ENCODE peak calls at places on chromosome 5, in four cellular contexts. R is HepG2, F is K562, M is GM12878. L is an unnamed sample.

GRCh38 chr5:98416541-98416940 is 356.9 kb upstream of the RGMB start:
- DNase-seq in R (no peak), F (no peak), M (no peak), L (no peak)

GRCh38 chr5:96868603-96869371 is 7.5 kb upstream of the ERAP2 start:
- DNase-seq in R (peak; percentile 62), F (peak; percentile 27), M (no peak), L (peak; percentile 76)

GRCh38 chr5:180209137-180209581 is at the start of gene RASGEF1C:
- DNase-seq in R (peak; percentile 16), F (peak; percentile 89), M (no peak), L (peak; percentile 70)

GRCh38 chr5:173882632-173883031 is 5.5 kb upstream of the CPEB4 start:
- DNase-seq in R (no peak), F (peak; percentile 32), M (no peak), L (no peak)

GRCh38 chr5:156913355-156913718 is 49.7 kb downstream of the TIMD4 start:
- DNase-seq in R (no peak), F (no peak), M (no peak), L (no peak)

GRCh38 chr5:172843825-172844576 is 9.9 kb downstream of the ERGIC1 start:
- DNase-seq in R (no peak), F (no peak), M (no peak), L (no peak)

GRCh38 chr5:76867827-76868693 is 18.2 kb downstream of the S100Z start:
- DNase-seq in R (peak; percentile 47), F (peak; percentile 73), M (peak; percentile 39), L (peak; percentile 79)

GRCh38 chr5:56447232-56447631 is 214.1 kb upstream of the ANKRD55 start:
- DNase-seq in R (peak; percentile 93), F (no peak), M (no peak), L (no peak)

GRCh38 chr5:147303251-147303650 is 68.4 kb downstream of the STK32A start:
- DNase-seq in R (no peak), F (no peak), M (no peak), L (peak; percentile 21)

GRCh38 chr5:123116063-123116462 is 27.0 kb downstream of the PRDM6 start:
- DNase-seq in R (no peak), F (no peak), M (no peak), L (no peak)

GRCh38 chr5:26009742-26010141 is 1028.6 kb downstream of the CDH9 start:
- DNase-seq in R (no peak), F (no peak), M (no peak), L (no peak)

GRCh38 chr5:87151547-87151946 is 116.1 kb upstream of the RASA1 start:
- DNase-seq in R (no peak), F (no peak), M (no peak), L (no peak)

GRCh38 chr5:72108200-72109050 is 1.1 kb downstream of the MAP1B start:
- DNase-seq in R (peak; percentile 34), F (peak; percentile 78), M (no peak), L (peak; percentile 70)

GRCh38 chr5:120096413-120096812 is 367.7 kb upstream of the PRR16 start:
- DNase-seq in R (no peak), F (no peak), M (no peak), L (no peak)

GRCh38 chr5:132369471-132370240 is at the start of gene SLC22A5:
- DNase-seq in R (peak; percentile 62), F (peak; percentile 86), M (no peak), L (peak; percentile 62)

GRCh38 chr5:51518607-51519006 is 135.4 kb downstream of the ISL1 start:
- DNase-seq in R (no peak), F (no peak), M (no peak), L (no peak)

GRCh38 chr5:93621340-93621872 is 38.4 kb downstream of the NR2F1 start:
- DNase-seq in R (peak; percentile 20), F (no peak), M (no peak), L (peak; percentile 64)

GRCh38 chr5:133691448-133691847 is 79.1 kb upstream of the FSTL4 start:
- DNase-seq in R (no peak), F (no peak), M (no peak), L (peak; percentile 61)

GRCh38 chr5:350355-350754 is 28.8 kb downstream of the AHRR start:
- DNase-seq in R (peak; percentile 9), F (peak; percentile 21), M (no peak), L (no peak)

GRCh38 chr5:79857692-79858091 is 133.4 kb downstream of the MTX3 start:
- DNase-seq in R (no peak), F (no peak), M (no peak), L (no peak)

GRCh38 chr5:146722361-146722779 is 156.2 kb downstream of the PPP2R2B start:
- DNase-seq in R (no peak), F (no peak), M (no peak), L (no peak)

GRCh38 chr5:137146402-137146889 is 352.7 kb downstream of the SPOCK1 start:
- DNase-seq in R (no peak), F (no peak), M (no peak), L (peak; percentile 18)

GRCh38 chr5:37619353-37619752 is 220.5 kb downstream of the GDNF start:
- DNase-seq in R (no peak), F (no peak), M (no peak), L (no peak)

GRCh38 chr5:133520991-133521706 is 91.2 kb downstream of the FSTL4 start:
- DNase-seq in R (no peak), F (no peak), M (no peak), L (no peak)

GRCh38 chr5:81006955-81007636 is 46.9 kb downstream of the RASGRF2 start:
- DNase-seq in R (no peak), F (no peak), M (no peak), L (no peak)

GRCh38 chr5:50320131-50320749 is 120.8 kb downstream of the EMB start:
- DNase-seq in R (no peak), F (no peak), M (no peak), L (no peak)

GRCh38 chr5:92991681-92992472 is 589.1 kb downstream of the NR2F1-AS1 start:
- DNase-seq in R (no peak), F (no peak), M (no peak), L (no peak)

GRCh38 chr5:178902849-178903248 is 7.1 kb downstream of the ZFP2 start:
- DNase-seq in R (no peak), F (no peak), M (no peak), L (no peak)

GRCh38 chr5:78540335-78541057 is 108.1 kb downstream of the LHFPL2 start:
- DNase-seq in R (no peak), F (no peak), M (no peak), L (no peak)

GRCh38 chr5:9401786-9402472 is 143.9 kb downstream of the SEMA5A start:
- DNase-seq in R (no peak), F (no peak), M (no peak), L (no peak)

GRCh38 chr5:168422431-168422830 is 63.8 kb upstream of the RARS1 start:
- DNase-seq in R (peak; percentile 30), F (no peak), M (no peak), L (peak; percentile 41)

GRCh38 chr5:181160144-181160754 is 12.9 kb downstream of the OR2V2 start:
- DNase-seq in R (no peak), F (peak; percentile 95), M (no peak), L (peak; percentile 84)

GRCh38 chr5:14208071-14209021 is 65.2 kb downstream of the TRIO start:
- DNase-seq in R (peak; percentile 91), F (no peak), M (peak; percentile 86), L (peak; percentile 75)

GRCh38 chr5:34598177-34598794 is 57.8 kb upstream of the RAI14 start:
- DNase-seq in R (no peak), F (no peak), M (no peak), L (peak; percentile 78)

GRCh38 chr5:61551637-61552313 is 219.7 kb downstream of the ZSWIM6 start:
- DNase-seq in R (no peak), F (no peak), M (no peak), L (no peak)

GRCh38 chr5:54902817-54903473 is 82.4 kb downstream of the ESM1 start:
- DNase-seq in R (no peak), F (no peak), M (peak; percentile 78), L (no peak)

GRCh38 chr5:54904425-54904824 is 81.0 kb downstream of the ESM1 start:
- DNase-seq in R (peak; percentile 21), F (no peak), M (no peak), L (no peak)

GRCh38 chr5:54897001-54897400 is 88.4 kb downstream of the ESM1 start:
- DNase-seq in R (no peak), F (no peak), M (no peak), L (no peak)

GRCh38 chr5:54905246-54905770 is 80.1 kb downstream of the ESM1 start:
- DNase-seq in R (no peak), F (no peak), M (no peak), L (no peak)

DNA sequence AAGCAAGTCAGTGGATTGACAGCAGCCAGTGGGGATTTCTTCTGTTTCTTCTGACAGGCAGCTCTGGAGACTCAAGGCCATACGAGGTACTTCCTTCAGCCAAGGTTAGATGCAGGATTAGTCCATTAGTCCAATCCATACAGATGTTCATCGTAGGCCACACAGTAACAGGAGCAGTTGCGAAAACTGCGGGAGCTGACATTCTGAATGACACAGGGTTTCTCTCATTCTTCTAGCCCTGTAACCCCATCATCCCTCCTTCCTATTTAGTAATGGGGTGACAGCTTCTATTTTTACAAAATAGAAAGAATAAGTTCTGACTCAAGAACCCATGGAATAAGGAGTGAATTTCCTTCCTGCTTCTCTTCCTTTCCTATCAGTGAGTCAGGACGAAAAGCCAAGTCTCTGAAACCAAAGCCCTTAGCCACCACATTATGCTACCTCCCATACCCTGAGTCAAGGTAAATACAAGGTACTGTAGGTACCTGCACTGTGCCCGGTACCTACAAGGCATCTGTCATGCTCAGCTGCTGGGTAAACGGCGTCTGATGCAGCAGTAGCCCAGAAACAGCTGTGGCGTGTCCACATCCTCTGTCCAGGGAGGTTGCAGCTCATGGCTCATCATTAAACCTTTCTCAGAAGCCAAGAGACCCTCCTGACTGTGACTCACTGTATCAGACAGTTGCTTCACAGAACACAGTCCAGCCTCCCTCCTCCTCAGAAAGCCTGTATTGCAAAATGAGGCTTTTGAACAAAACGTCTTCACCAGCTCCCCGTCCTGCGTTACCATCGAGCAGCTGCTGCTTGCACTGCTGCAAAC is 84.3 kb downstream of the ESM1 start:
- DNase-seq in R (no peak), F (no peak), M (no peak), L (no peak)
- TF ChIP-seq MYC in R (no peak), F (no peak), M (no peak), L (no peak)

GRCh38 chr5:42583322-42583721 is 160.1 kb downstream of the GHR start:
- DNase-seq in R (peak; percentile 64), F (peak; percentile 71), M (peak; percentile 2), L (peak; percentile 58)
- TF ChIP-seq REST in R (no peak), F (no peak), M (no peak), L (no peak)

GRCh38 chr5:126269511-126269910 is 153.7 kb upstream of the GRAMD2B start:
- DNase-seq in R (no peak), F (no peak), M (no peak), L (no peak)
- TF ChIP-seq CHD2 in R (no peak), F (no peak), M (no peak), L (no peak)

DNA sequence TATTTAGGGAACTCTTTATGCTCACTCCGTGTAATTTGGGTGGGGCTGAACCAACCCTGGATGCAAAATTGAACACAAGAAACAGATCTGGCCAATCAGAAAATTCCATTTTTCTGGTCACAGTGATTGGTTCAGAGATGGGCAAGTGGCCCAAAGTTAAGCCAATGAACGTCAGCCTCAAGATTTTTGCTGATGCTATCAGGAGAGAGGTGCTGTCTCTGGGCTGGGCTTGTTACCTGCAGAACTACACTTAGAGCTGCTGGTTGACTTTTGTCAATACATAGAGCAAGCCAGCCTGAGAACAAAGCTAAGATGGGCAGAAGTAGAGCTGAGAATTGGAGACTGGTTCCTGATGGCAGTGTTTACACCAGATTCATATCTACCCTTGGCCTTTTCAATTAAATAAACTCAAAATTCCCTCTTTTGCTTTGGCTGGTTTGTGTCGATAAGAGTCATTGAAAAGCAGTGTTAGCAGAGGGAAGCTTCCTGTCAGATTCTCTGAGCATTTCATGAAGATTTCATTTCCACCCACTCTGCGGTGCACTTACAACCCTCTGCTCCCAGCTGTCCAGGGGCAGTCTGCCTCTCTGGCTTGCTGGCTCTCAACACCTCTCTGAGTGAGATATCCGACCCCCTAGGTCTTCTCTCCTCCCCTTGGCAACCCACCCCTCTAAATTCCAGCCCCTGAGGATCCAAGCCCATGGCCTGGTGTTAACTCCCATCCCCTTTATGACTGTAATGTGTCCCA is 64.5 kb upstream of the PPARGC1B start:
- DNase-seq in R (no peak), F (no peak), M (no peak), L (no peak)
- TF ChIP-seq MYC in R (no peak), F (no peak), M (no peak), L (no peak)

L was measured in A549.